ENCODE peak calls at places on chromosome 1, in six cellular contexts. B is IMR-90, U is HFF-Myc, W is transverse colon, M is Peyer's patch, X is AG04450. Q is an unnamed sample.

GRCh38 chr1:156796340-156797097 is 20.1 kb downstream of the SH2D2A start:
- DNase-seq in B (no peak), U (no peak), W (peak; percentile 21), M (no peak), X (no peak), Q (no peak)

GRCh38 chr1:89466307-89466925 is 58.2 kb upstream of the LRRC8B start:
- DNase-seq in B (no peak), U (no peak), W (no peak), M (no peak), X (no peak), Q (no peak)

GRCh38 chr1:15051898-15052528 is 101.5 kb upstream of the TMEM51 start:
- DNase-seq in B (peak; percentile 22), U (no peak), W (no peak), M (no peak), X (no peak), Q (no peak)

GRCh38 chr1:24905355-24905978 is 24.6 kb downstream of the RUNX3 start:
- DNase-seq in B (no peak), U (no peak), W (peak; percentile 5), M (peak; percentile 33), X (no peak), Q (no peak)

GRCh38 chr1:162855461-162856150 is 5.4 kb downstream of the CCDC190 start:
- DNase-seq in B (peak; percentile 65), U (no peak), W (no peak), M (no peak), X (no peak), Q (no peak)

GRCh38 chr1:1629430-1630190 is 2.4 kb upstream of the MMP23B start:
- DNase-seq in B (no peak), U (no peak), W (peak; percentile 59), M (peak; percentile 57), X (no peak), Q (no peak)

GRCh38 chr1:184836934-184837698 is 82.5 kb upstream of the EDEM3 start:
- DNase-seq in B (no peak), U (no peak), W (no peak), M (no peak), X (no peak), Q (no peak)

GRCh38 chr1:245086389-245086969 is 68.3 kb upstream of the KIF26B start:
- DNase-seq in B (peak; percentile 80), U (no peak), W (no peak), M (no peak), X (peak; percentile 37), Q (no peak)

GRCh38 chr1:36884029-36884701 is 150.2 kb downstream of the GRIK3 start:
- DNase-seq in B (no peak), U (no peak), W (no peak), M (no peak), X (no peak), Q (no peak)

GRCh38 chr1:66938618-66939017 is 13.8 kb downstream of the MIER1 start:
- DNase-seq in B (peak; percentile 45), U (no peak), W (no peak), M (no peak), X (no peak), Q (no peak)

GRCh38 chr1:245370905-245371581 is 216.3 kb downstream of the KIF26B start:
- DNase-seq in B (no peak), U (no peak), W (peak; percentile 12), M (no peak), X (no peak), Q (no peak)

GRCh38 chr1:37315236-37315870 is 159.0 kb upstream of the ZC3H12A start:
- DNase-seq in B (no peak), U (no peak), W (no peak), M (no peak), X (no peak), Q (no peak)

GRCh38 chr1:84570436-84571149 is 3.6 kb downstream of the CTBS start:
- DNase-seq in B (peak; percentile 57), U (no peak), W (no peak), M (no peak), X (no peak), Q (no peak)

GRCh38 chr1:34856697-34857096 is 2.9 kb downstream of the SMIM12 start:
- DNase-seq in B (no peak), U (no peak), W (no peak), M (no peak), X (no peak), Q (no peak)

GRCh38 chr1:62508187-62508758 is 71.4 kb downstream of the USP1 start:
- DNase-seq in B (peak; percentile 65), U (peak; percentile 12), W (no peak), M (no peak), X (peak; percentile 11), Q (peak; percentile 18)

GRCh38 chr1:156544592-156545102 is 27.7 kb downstream of the IQGAP3 start:
- DNase-seq in B (no peak), U (no peak), W (no peak), M (no peak), X (no peak), Q (no peak)

GRCh38 chr1:108862017-108862610 is 5.2 kb upstream of the AKNAD1 start:
- DNase-seq in B (no peak), U (no peak), W (no peak), M (no peak), X (no peak), Q (no peak)

GRCh38 chr1:42420911-42421585 is 34.8 kb downstream of the ZMYND12 start:
- DNase-seq in B (peak; percentile 79), U (peak; percentile 32), W (peak; percentile 58), M (no peak), X (peak; percentile 42), Q (peak; percentile 27)

GRCh38 chr1:1833456-1833855 is 55.2 kb upstream of the NADK start:
- DNase-seq in B (no peak), U (no peak), W (no peak), M (no peak), X (no peak), Q (no peak)

GRCh38 chr1:43137445-43138052 is 34.5 kb downstream of the EBNA1BP2 start:
- DNase-seq in B (no peak), U (no peak), W (no peak), M (no peak), X (no peak), Q (no peak)

GRCh38 chr1:195328102-195328501 is 1280.1 kb downstream of the KCNT2 start:
- DNase-seq in B (peak; percentile 5), U (no peak), W (no peak), M (no peak), X (no peak), Q (no peak)

GRCh38 chr1:162530318-162530984 is 31.1 kb upstream of the UAP1 start:
- DNase-seq in B (peak; percentile 22), U (no peak), W (peak; percentile 53), M (no peak), X (no peak), Q (no peak)

GRCh38 chr1:2555634-2556276 is 416 bp upstream of the TNFRSF14 start:
- DNase-seq in B (no peak), U (no peak), W (peak; percentile 88), M (peak; percentile 93), X (no peak), Q (no peak)

GRCh38 chr1:216910081-216910840 is 187.0 kb upstream of the ESRRG start:
- DNase-seq in B (peak; percentile 30), U (no peak), W (no peak), M (no peak), X (no peak), Q (no peak)

GRCh38 chr1:118937413-118937812 is 50.7 kb downstream of the TBX15 start:
- DNase-seq in B (no peak), U (no peak), W (no peak), M (no peak), X (no peak), Q (no peak)

GRCh38 chr1:27940297-27940696 is 5.5 kb downstream of the SMPDL3B start:
- DNase-seq in B (no peak), U (no peak), W (peak; percentile 60), M (no peak), X (no peak), Q (no peak)

GRCh38 chr1:151266821-151267220 is 12.3 kb downstream of the PSMD4 start:
- DNase-seq in B (no peak), U (no peak), W (no peak), M (no peak), X (no peak), Q (no peak)

GRCh38 chr1:231575472-231575871 is 47.0 kb downstream of the TSNAX start:
- DNase-seq in B (no peak), U (no peak), W (no peak), M (no peak), X (no peak), Q (no peak)

GRCh38 chr1:21397813-21398188 is 42.1 kb upstream of the NBPF3 start:
- DNase-seq in B (no peak), U (no peak), W (peak; percentile 13), M (no peak), X (no peak), Q (no peak)

GRCh38 chr1:13930151-13930550 is 230.2 kb downstream of the PRDM2 start:
- DNase-seq in B (no peak), U (no peak), W (no peak), M (no peak), X (no peak), Q (no peak)
- TF ChIP-seq CTCF in B (no peak), U (peak; percentile 8), W (peak; percentile 21), M (peak; percentile 21), X (no peak), Q (peak; percentile 17)

DNA sequence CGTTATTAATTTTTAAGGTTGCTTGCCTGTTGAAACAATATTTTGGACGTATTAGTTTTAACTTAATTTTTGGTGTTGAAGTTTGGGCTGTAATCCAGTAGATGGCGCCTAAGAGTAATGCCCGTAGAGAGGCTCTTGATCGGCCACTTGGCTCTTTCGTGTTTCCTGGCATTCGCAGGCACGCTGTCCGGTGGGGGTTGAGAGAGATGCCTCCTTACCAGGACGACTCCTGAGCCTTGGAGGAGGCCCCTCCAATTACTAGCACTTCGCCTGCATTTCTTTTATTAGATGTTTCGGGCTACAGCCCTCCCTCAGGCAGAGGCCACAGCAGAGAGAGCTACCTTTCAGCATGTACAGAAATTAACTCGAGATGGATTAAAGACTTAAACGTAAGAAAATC is 12.0 kb downstream of the OR2M4 start:
- DNase-seq in B (peak; percentile 3), U (peak; percentile 5), W (no peak), M (no peak), X (no peak), Q (no peak)
- TF ChIP-seq CTCF in B (peak; percentile 40), U (peak; percentile 65), W (peak; percentile 39), M (no peak), X (peak; percentile 48), Q (peak; percentile 36)

GRCh38 chr1:12515234-12515633 is 102.8 kb downstream of the DHRS3 start:
- DNase-seq in B (no peak), U (no peak), W (no peak), M (no peak), X (no peak), Q (no peak)
- TF ChIP-seq CTCF in B (no peak), U (no peak), W (no peak), M (no peak), X (no peak), Q (no peak)

DNA sequence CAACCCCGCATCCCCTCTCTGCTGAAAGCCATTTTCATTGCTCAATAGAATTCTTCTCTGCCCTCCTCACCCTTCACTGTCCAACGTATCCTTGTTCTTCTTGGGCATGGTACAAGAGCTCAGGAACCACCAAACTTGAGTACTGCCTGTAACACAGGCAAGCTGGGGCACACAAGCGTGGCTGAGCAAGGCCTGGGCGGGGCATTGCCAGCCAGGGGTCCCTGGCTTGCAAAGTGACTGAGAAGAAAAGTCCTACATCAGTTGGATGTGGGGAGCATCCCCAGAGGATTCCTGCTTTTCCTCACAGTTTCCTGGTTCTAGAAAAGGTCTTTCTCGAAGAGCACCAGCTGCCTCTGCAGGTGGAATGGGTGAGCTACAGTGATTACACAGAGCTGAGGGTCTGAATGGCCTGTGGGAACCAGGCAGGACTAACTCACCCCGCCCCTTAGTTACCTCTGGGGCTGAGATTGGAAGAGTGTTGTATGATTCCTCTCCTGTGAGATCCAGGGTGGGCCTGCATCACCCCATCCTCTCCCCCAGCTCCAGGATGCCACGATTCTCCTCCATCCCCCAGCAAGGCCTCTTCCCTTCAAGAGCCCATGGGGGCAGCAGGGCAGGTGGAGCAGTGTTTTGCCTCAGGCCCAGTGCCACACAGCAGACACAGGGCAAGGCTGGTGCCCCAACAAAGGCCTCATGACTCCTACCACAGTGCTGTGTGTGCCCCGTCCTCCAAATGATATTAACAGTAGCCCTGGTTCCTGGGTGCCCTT is 121.9 kb downstream of the MATN1 start:
- DNase-seq in B (no peak), U (no peak), W (no peak), M (peak; percentile 33), X (no peak), Q (no peak)
- TF ChIP-seq CTCF in B (no peak), U (no peak), W (no peak), M (no peak), X (no peak), Q (peak; percentile 8)